ENCODE peak calls at places on chromosomes 3 and 15, in eight cellular contexts. P, M, F, C, Q, Z, U and S are unnamed samples.

GRCh38 chr15:89051875-89052274 is 36.4 kb upstream of the ABHD2 start:
- DNase-seq in Z (no peak), U (no peak), P (no peak), Q (no peak), C (no peak), M (no peak), F (no peak), S (no peak)

GRCh38 chr15:74804935-74805334 is 7.7 kb upstream of the LMAN1L start:
- DNase-seq in Q (no peak), U (no peak), P (no peak), Z (no peak), F (no peak), M (no peak), C (no peak), S (no peak)

GRCh38 chr15:59160880-59161593 is 45.6 kb upstream of the LDHAL6B start:
- DNase-seq in F (no peak), U (no peak), Q (no peak), M (peak; percentile 59), P (no peak), Z (no peak), C (no peak), S (no peak)

GRCh38 chr3:85796140-85796539 is 837.4 kb downstream of the CADM2 start:
- DNase-seq in M (no peak), F (no peak), P (no peak), Z (no peak), Q (no peak), C (no peak), U (no peak), S (no peak)

GRCh38 chr15:39925112-39925830 is 5.2 kb upstream of the GPR176 start:
- DNase-seq in P (no peak), M (no peak), F (no peak), Z (peak; percentile 55), Q (no peak), C (no peak), U (no peak), S (no peak)

GRCh38 chr3:191094057-191094456 is 105.0 kb upstream of the OSTN start:
- DNase-seq in M (no peak), Z (no peak), Q (no peak), P (no peak), U (no peak), F (no peak), C (no peak), S (no peak)

GRCh38 chr3:14329116-14329830 is 73.1 kb upstream of the SLC6A6 start:
- DNase-seq in F (no peak), Z (no peak), U (no peak), Q (no peak), M (no peak), C (no peak), P (no peak), S (peak; percentile 42)

GRCh38 chr3:128623762-128624176 is 26.8 kb downstream of the RPN1 start:
- DNase-seq in U (no peak), F (peak; percentile 69), M (no peak), C (no peak), Z (no peak), P (no peak), Q (no peak), S (no peak)

GRCh38 chr3:69997486-69998307 is 1.8 kb upstream of the SAMMSON start:
- DNase-seq in P (no peak), F (no peak), U (no peak), Z (no peak), Q (no peak), C (no peak), M (no peak), S (no peak)

GRCh38 chr3:127911421-127911931 is 3.6 kb upstream of the KBTBD12 start:
- DNase-seq in Z (no peak), F (peak; percentile 72), M (no peak), P (no peak), U (no peak), C (no peak), Q (no peak), S (no peak)

GRCh38 chr15:42123546-42123945 is 29.2 kb upstream of the PLA2G4D start:
- DNase-seq in U (no peak), C (no peak), P (no peak), Z (no peak), Q (no peak), F (no peak), M (no peak), S (no peak)

GRCh38 chr15:60989696-60990095 is 239.4 kb downstream of the RORA start:
- DNase-seq in Z (no peak), F (no peak), U (no peak), M (no peak), P (no peak), C (no peak), Q (no peak), S (no peak)

GRCh38 chr3:94225176-94225742 is 162.4 kb downstream of the NSUN3 start:
- DNase-seq in P (no peak), M (no peak), Z (no peak), Q (no peak), U (no peak), C (no peak), F (no peak), S (no peak)

GRCh38 chr3:48877671-48878070 is 21.0 kb downstream of the SLC25A20 start:
- DNase-seq in M (no peak), P (no peak), Z (no peak), Q (no peak), U (no peak), C (no peak), F (no peak), S (no peak)

GRCh38 chr3:137224464-137224863 is 266.7 kb downstream of the IL20RB start:
- DNase-seq in F (no peak), M (no peak), C (no peak), Z (no peak), P (no peak), U (no peak), Q (no peak), S (no peak)

GRCh38 chr3:59472541-59472940 is 422.7 kb upstream of the CFAP20DC start:
- DNase-seq in M (no peak), Q (no peak), Z (no peak), P (no peak), F (no peak), C (no peak), U (no peak), S (no peak)

GRCh38 chr3:115359507-115359906 is 212.4 kb upstream of the ZBTB20 start:
- DNase-seq in P (no peak), C (no peak), F (no peak), Z (no peak), M (no peak), Q (no peak), U (no peak), S (no peak)

GRCh38 chr3:87997298-87997697 is 61.5 kb downstream of the CGGBP1 start:
- DNase-seq in Z (peak; percentile 74), U (peak; percentile 3), F (peak; percentile 43), Q (no peak), M (no peak), P (peak; percentile 43), C (no peak), S (no peak)

GRCh38 chr3:187783098-187783497 is 37.8 kb upstream of the BCL6 start:
- DNase-seq in Q (no peak), F (peak; percentile 49), Z (no peak), P (no peak), M (no peak), C (no peak), U (no peak), S (no peak)

GRCh38 chr15:25246641-25247417 is 192.0 kb downstream of the UBE3A start:
- DNase-seq in Z (no peak), C (peak; percentile 8), Q (no peak), U (no peak), P (no peak), M (no peak), F (peak; percentile 22), S (no peak)

GRCh38 chr15:31216210-31216911 is 110.3 kb upstream of the KLF13 start:
- DNase-seq in Z (peak; percentile 85), F (peak; percentile 98), U (peak; percentile 24), Q (peak; percentile 59), P (peak; percentile 63), C (peak; percentile 34), M (peak; percentile 48), S (no peak)